ENCODE peak calls at places on chromosomes 3 and 15, in seven cellular contexts. One of them, this sample, is unnamed.

GRCh38 chr3:195550723-195551122 is 7.6 kb upstream of the PPP1R2 start:
- DNase-seq in colonic mucosa: no peak
- DNase-seq in astrocyte of the cerebellum: peak; percentile 32
- DNase-seq in thyroid gland: no peak
- DNase-seq in transverse colon: no peak
- DNase-seq in lower leg skin: no peak
- DNase-seq in foreskin fibroblast: no peak
- DNase-seq in this sample: no peak

GRCh38 chr15:72271895-72272212 is 500 bp downstream of the PARP6 start:
- DNase-seq in colonic mucosa: no peak
- DNase-seq in astrocyte of the cerebellum: no peak
- DNase-seq in thyroid gland: no peak
- DNase-seq in foreskin fibroblast: no peak
- DNase-seq in transverse colon: no peak
- DNase-seq in lower leg skin: peak; percentile 21
- DNase-seq in this sample: no peak

GRCh38 chr3:129608087-129608935 is 1.8 kb upstream of the PLXND1 start:
- DNase-seq in lower leg skin: no peak
- DNase-seq in thyroid gland: no peak
- DNase-seq in colonic mucosa: no peak
- DNase-seq in astrocyte of the cerebellum: no peak
- DNase-seq in transverse colon: no peak
- DNase-seq in foreskin fibroblast: no peak
- DNase-seq in this sample: no peak

GRCh38 chr3:108528459-108529231 is 18.2 kb upstream of the MYH15 start:
- DNase-seq in thyroid gland: no peak
- DNase-seq in lower leg skin: no peak
- DNase-seq in foreskin fibroblast: no peak
- DNase-seq in astrocyte of the cerebellum: no peak
- DNase-seq in transverse colon: no peak
- DNase-seq in colonic mucosa: no peak
- DNase-seq in this sample: no peak

GRCh38 chr15:62857411-62857853 is 185.1 kb upstream of the TPM1 start:
- DNase-seq in lower leg skin: no peak
- DNase-seq in colonic mucosa: no peak
- DNase-seq in transverse colon: no peak
- DNase-seq in foreskin fibroblast: no peak
- DNase-seq in astrocyte of the cerebellum: no peak
- DNase-seq in thyroid gland: no peak
- DNase-seq in this sample: no peak

GRCh38 chr3:178454714-178455113 is 81.5 kb upstream of the KCNMB2 start:
- DNase-seq in colonic mucosa: no peak
- DNase-seq in thyroid gland: no peak
- DNase-seq in lower leg skin: peak; percentile 27
- DNase-seq in foreskin fibroblast: no peak
- DNase-seq in transverse colon: peak; percentile 9
- DNase-seq in astrocyte of the cerebellum: peak; percentile 81
- DNase-seq in this sample: peak; percentile 29

GRCh38 chr15:59532770-59533379 is 78.7 kb upstream of the GCNT3 start:
- DNase-seq in transverse colon: peak; percentile 50
- DNase-seq in foreskin fibroblast: peak; percentile 10
- DNase-seq in colonic mucosa: no peak
- DNase-seq in astrocyte of the cerebellum: peak; percentile 11
- DNase-seq in lower leg skin: no peak
- DNase-seq in thyroid gland: peak; percentile 37
- DNase-seq in this sample: no peak

GRCh38 chr3:115071122-115071521 is 76.0 kb downstream of the ZBTB20 start:
- DNase-seq in astrocyte of the cerebellum: no peak
- DNase-seq in foreskin fibroblast: no peak
- DNase-seq in colonic mucosa: no peak
- DNase-seq in lower leg skin: no peak
- DNase-seq in thyroid gland: no peak
- DNase-seq in transverse colon: no peak
- DNase-seq in this sample: no peak

GRCh38 chr15:29822685-29823459 is 604 bp upstream of the TJP1 start:
- DNase-seq in transverse colon: peak; percentile 72
- DNase-seq in lower leg skin: peak; percentile 45
- DNase-seq in colonic mucosa: peak; percentile 77
- DNase-seq in astrocyte of the cerebellum: no peak
- DNase-seq in thyroid gland: peak; percentile 69
- DNase-seq in foreskin fibroblast: peak; percentile 84
- DNase-seq in this sample: no peak

GRCh38 chr15:91970142-91970541 is 116.6 kb downstream of the SLCO3A1 start:
- DNase-seq in foreskin fibroblast: no peak
- DNase-seq in thyroid gland: no peak
- DNase-seq in astrocyte of the cerebellum: peak; percentile 26
- DNase-seq in lower leg skin: no peak
- DNase-seq in transverse colon: peak; percentile 31
- DNase-seq in colonic mucosa: peak; percentile 48
- DNase-seq in this sample: no peak

GRCh38 chr3:44894485-44894884 is 20.1 kb downstream of the TGM4 start:
- DNase-seq in colonic mucosa: no peak
- DNase-seq in astrocyte of the cerebellum: no peak
- DNase-seq in lower leg skin: no peak
- DNase-seq in transverse colon: no peak
- DNase-seq in thyroid gland: no peak
- DNase-seq in foreskin fibroblast: no peak
- DNase-seq in this sample: no peak

GRCh38 chr3:196063049-196063448 is 18.8 kb downstream of the TFRC start:
- DNase-seq in astrocyte of the cerebellum: no peak
- DNase-seq in lower leg skin: no peak
- DNase-seq in transverse colon: no peak
- DNase-seq in colonic mucosa: no peak
- DNase-seq in foreskin fibroblast: no peak
- DNase-seq in thyroid gland: no peak
- DNase-seq in this sample: peak; percentile 44

GRCh38 chr3:152620395-152620794 is 214.5 kb upstream of the P2RY1 start:
- DNase-seq in transverse colon: no peak
- DNase-seq in astrocyte of the cerebellum: no peak
- DNase-seq in colonic mucosa: no peak
- DNase-seq in lower leg skin: no peak
- DNase-seq in thyroid gland: peak; percentile 44
- DNase-seq in foreskin fibroblast: no peak
- DNase-seq in this sample: no peak

GRCh38 chr15:67719330-67719959 is 105.9 kb upstream of the SKOR1 start:
- DNase-seq in foreskin fibroblast: no peak
- DNase-seq in astrocyte of the cerebellum: no peak
- DNase-seq in transverse colon: no peak
- DNase-seq in thyroid gland: no peak
- DNase-seq in lower leg skin: no peak
- DNase-seq in colonic mucosa: no peak
- DNase-seq in this sample: no peak

GRCh38 chr15:90082140-90082713 is 20.0 kb downstream of the IDH2 start:
- DNase-seq in lower leg skin: no peak
- DNase-seq in colonic mucosa: no peak
- DNase-seq in transverse colon: no peak
- DNase-seq in foreskin fibroblast: no peak
- DNase-seq in astrocyte of the cerebellum: no peak
- DNase-seq in thyroid gland: no peak
- DNase-seq in this sample: no peak

GRCh38 chr3:21447471-21448205 is 303.4 kb downstream of the ZNF385D start:
- DNase-seq in thyroid gland: no peak
- DNase-seq in astrocyte of the cerebellum: peak; percentile 49
- DNase-seq in lower leg skin: no peak
- DNase-seq in colonic mucosa: no peak
- DNase-seq in foreskin fibroblast: peak; percentile 43
- DNase-seq in transverse colon: no peak
- DNase-seq in this sample: peak; percentile 76

GRCh38 chr3:52563984-52564383 is 27.6 kb downstream of the UQCC5 start:
- DNase-seq in lower leg skin: no peak
- DNase-seq in foreskin fibroblast: no peak
- DNase-seq in astrocyte of the cerebellum: no peak
- DNase-seq in transverse colon: no peak
- DNase-seq in colonic mucosa: no peak
- DNase-seq in thyroid gland: no peak
- DNase-seq in this sample: no peak

GRCh38 chr3:179943097-179943880 is 93.4 kb downstream of the PEX5L start:
- DNase-seq in foreskin fibroblast: no peak
- DNase-seq in transverse colon: no peak
- DNase-seq in astrocyte of the cerebellum: no peak
- DNase-seq in colonic mucosa: no peak
- DNase-seq in lower leg skin: no peak
- DNase-seq in thyroid gland: no peak
- DNase-seq in this sample: no peak

GRCh38 chr3:15502616-15503015 is 18.9 kb downstream of the COLQ start:
- DNase-seq in thyroid gland: no peak
- DNase-seq in astrocyte of the cerebellum: no peak
- DNase-seq in colonic mucosa: no peak
- DNase-seq in transverse colon: no peak
- DNase-seq in foreskin fibroblast: no peak
- DNase-seq in lower leg skin: no peak
- DNase-seq in this sample: no peak

GRCh38 chr3:72797773-72798543 is 50.3 kb downstream of the SHQ1 start:
- DNase-seq in thyroid gland: peak; percentile 27
- DNase-seq in colonic mucosa: no peak
- DNase-seq in lower leg skin: no peak
- DNase-seq in transverse colon: peak; percentile 17
- DNase-seq in foreskin fibroblast: no peak
- DNase-seq in astrocyte of the cerebellum: no peak
- DNase-seq in this sample: no peak

GRCh38 chr3:115720988-115721387 is 97.7 kb downstream of the GAP43 start:
- DNase-seq in astrocyte of the cerebellum: peak; percentile 38
- DNase-seq in thyroid gland: no peak
- DNase-seq in foreskin fibroblast: no peak
- DNase-seq in colonic mucosa: no peak
- DNase-seq in lower leg skin: no peak
- DNase-seq in transverse colon: no peak
- DNase-seq in this sample: no peak

GRCh38 chr15:75061272-75061671 is 37.9 kb downstream of the PPCDC start:
- DNase-seq in foreskin fibroblast: peak; percentile 47
- DNase-seq in astrocyte of the cerebellum: peak; percentile 48
- DNase-seq in transverse colon: no peak
- DNase-seq in colonic mucosa: peak; percentile 12
- DNase-seq in thyroid gland: no peak
- DNase-seq in lower leg skin: no peak
- DNase-seq in this sample: no peak

GRCh38 chr3:160941885-160942494 is 163.2 kb downstream of the B3GALNT1 start:
- DNase-seq in thyroid gland: peak; percentile 77
- DNase-seq in colonic mucosa: peak; percentile 84
- DNase-seq in astrocyte of the cerebellum: peak; percentile 74
- DNase-seq in lower leg skin: peak; percentile 85
- DNase-seq in foreskin fibroblast: peak; percentile 51
- DNase-seq in transverse colon: peak; percentile 76
- DNase-seq in this sample: peak; percentile 29

GRCh38 chr3:134055661-134056060 is 25.9 kb upstream of the SLCO2A1 start:
- DNase-seq in astrocyte of the cerebellum: no peak
- DNase-seq in transverse colon: no peak
- DNase-seq in colonic mucosa: no peak
- DNase-seq in lower leg skin: no peak
- DNase-seq in thyroid gland: no peak
- DNase-seq in foreskin fibroblast: no peak
- DNase-seq in this sample: no peak

DNA sequence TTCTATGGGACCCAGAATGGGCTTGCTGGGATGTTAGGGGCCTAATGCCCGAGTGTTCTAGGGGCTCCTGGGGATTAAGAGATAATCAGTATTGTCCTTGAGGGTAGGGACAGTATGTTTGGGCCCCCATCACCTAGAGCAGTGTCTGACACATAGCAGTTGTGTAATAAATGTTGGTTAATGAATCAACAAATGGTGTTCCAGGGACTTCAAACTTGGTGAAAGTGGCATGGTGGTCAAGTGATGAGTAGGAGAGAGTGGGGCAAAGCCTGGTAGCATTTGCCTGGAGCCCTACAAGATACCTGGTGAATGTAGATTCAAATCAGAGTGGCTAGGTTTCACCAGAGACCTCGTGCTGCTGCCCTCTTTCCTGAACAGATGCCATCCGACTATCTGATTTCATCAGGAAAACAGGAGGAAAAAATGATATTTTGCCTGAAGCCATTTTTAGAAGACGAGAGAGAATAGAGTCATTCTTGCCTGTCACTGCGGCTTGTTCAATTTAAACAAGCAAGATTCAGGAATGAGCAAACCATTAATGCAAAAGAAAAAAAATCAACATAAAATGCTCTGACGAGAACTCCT is 117.3 kb downstream of the RPL22L1 start:
- DNase-seq in astrocyte of the cerebellum: no peak
- DNase-seq in lower leg skin: no peak
- DNase-seq in transverse colon: no peak
- DNase-seq in foreskin fibroblast: no peak
- DNase-seq in colonic mucosa: no peak
- DNase-seq in thyroid gland: no peak
- DNase-seq in this sample: no peak
- TF ChIP-seq CTCF in astrocyte of the cerebellum: no peak
- TF ChIP-seq CTCF in lower leg skin: no peak
- TF ChIP-seq CTCF in transverse colon: no peak
- TF ChIP-seq CTCF in foreskin fibroblast: no peak
- TF ChIP-seq CTCF in colonic mucosa: no peak
- TF ChIP-seq CTCF in thyroid gland: no peak
- TF ChIP-seq CTCF in this sample: no peak

DNA sequence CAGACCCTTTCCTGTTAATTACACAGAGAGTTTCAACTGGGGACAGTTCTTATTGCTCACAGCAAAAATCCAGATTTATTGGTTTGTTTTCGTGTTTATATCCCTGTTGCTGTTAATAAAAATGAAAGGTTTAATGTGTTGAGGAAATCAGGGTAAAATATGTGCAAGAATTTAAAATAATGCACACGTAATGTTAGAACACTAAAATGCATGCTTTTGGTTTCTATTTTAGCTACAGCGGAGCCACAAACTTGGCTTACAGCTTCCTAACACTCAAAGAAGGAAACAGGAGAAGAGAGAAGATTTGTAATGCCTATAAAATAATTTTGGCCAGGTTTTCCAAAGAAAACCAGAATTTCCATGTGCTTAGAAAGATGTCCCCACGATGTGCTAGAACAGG is 62.7 kb downstream of the CASR start:
- DNase-seq in colonic mucosa: no peak
- DNase-seq in transverse colon: no peak
- DNase-seq in thyroid gland: no peak
- DNase-seq in astrocyte of the cerebellum: peak; percentile 5
- DNase-seq in lower leg skin: no peak
- DNase-seq in foreskin fibroblast: no peak
- DNase-seq in this sample: peak; percentile 32
- H3K4me3 ChIP-seq in colonic mucosa: no peak overlapping the region
- H3K4me3 ChIP-seq in transverse colon: no peak overlapping the region
- H3K4me3 ChIP-seq in thyroid gland: no peak overlapping the region
- H3K4me3 ChIP-seq in astrocyte of the cerebellum: no peak overlapping the region
- H3K4me3 ChIP-seq in lower leg skin: no peak overlapping the region
- H3K4me3 ChIP-seq in foreskin fibroblast: peak overlapping the region; percentile 23
- H3K4me3 ChIP-seq in this sample: peak overlapping the region; percentile 22

DNA sequence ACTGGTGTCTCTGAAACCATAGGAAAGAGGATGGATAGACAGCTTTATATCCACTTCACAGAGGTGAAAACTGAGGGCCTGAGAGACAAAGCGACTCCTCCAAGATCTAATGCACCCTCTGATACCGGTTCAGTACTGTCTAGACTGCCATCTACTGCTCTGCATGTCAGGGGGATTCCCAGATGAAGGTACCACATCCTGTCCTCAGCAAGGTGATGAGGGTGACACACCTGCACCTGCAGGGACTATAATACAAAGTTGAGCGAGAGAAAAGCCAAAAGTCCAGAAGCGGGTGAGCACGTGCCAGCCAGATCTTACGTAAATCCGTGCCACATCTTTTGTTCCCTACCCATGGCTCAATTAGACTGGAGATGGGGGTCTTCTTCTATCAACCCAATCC is 32.5 kb upstream of the HES1 start:
- DNase-seq in transverse colon: no peak
- DNase-seq in astrocyte of the cerebellum: no peak
- DNase-seq in thyroid gland: no peak
- DNase-seq in lower leg skin: no peak
- DNase-seq in colonic mucosa: no peak
- DNase-seq in foreskin fibroblast: no peak
- DNase-seq in this sample: no peak
- TF ChIP-seq CTCF in transverse colon: no peak
- TF ChIP-seq CTCF in astrocyte of the cerebellum: no peak
- TF ChIP-seq CTCF in thyroid gland: no peak
- TF ChIP-seq CTCF in lower leg skin: no peak
- TF ChIP-seq CTCF in colonic mucosa: no peak
- TF ChIP-seq CTCF in foreskin fibroblast: no peak
- TF ChIP-seq CTCF in this sample: no peak

GRCh38 chr15:82647045-82647834 is at the start of gene CPEB1:
- DNase-seq in foreskin fibroblast: peak; percentile 54
- DNase-seq in lower leg skin: peak; percentile 28
- DNase-seq in thyroid gland: peak; percentile 63
- DNase-seq in transverse colon: peak; percentile 42
- DNase-seq in colonic mucosa: peak; percentile 34
- DNase-seq in astrocyte of the cerebellum: no peak
- DNase-seq in this sample: no peak
- H3K4me3 ChIP-seq in foreskin fibroblast: peak within 1 kb of the TSS; percentile 49
- H3K4me3 ChIP-seq in lower leg skin: peak within 1 kb of the TSS; percentile 37
- H3K4me3 ChIP-seq in thyroid gland: peak within 1 kb of the TSS; percentile 49
- H3K4me3 ChIP-seq in transverse colon: peak within 1 kb of the TSS; percentile 35
- H3K4me3 ChIP-seq in colonic mucosa: peak within 1 kb of the TSS; percentile 39
- H3K4me3 ChIP-seq in astrocyte of the cerebellum: peak within 1 kb of the TSS; percentile 29
- H3K4me3 ChIP-seq in this sample: peak within 1 kb of the TSS; percentile 39

This sample was measured in AG09309.